ENCODE peak calls at places on chromosome 2, in ten cellular contexts. P is fibroblast of pulmonary artery, O is cerebellum, B is NCI-H1694 treated with DMSO at 0.1 percent for 48 hours, N is astrocyte, W is iPS DF 19.7, D is BJ, S is non-pigmented ciliary epithelial cell, H is neural progenitor cell, E is dermis microvascular lymphatic vessel endothelial cell. V is an unnamed sample.

GRCh38 chr2:222810044-222810443 is 50.8 kb upstream of the ACSL3 start:
- DNase-seq in S (no peak), H (no peak), O (no peak), B (no peak), W (no peak), P (no peak), E (no peak), N (no peak), D (no peak), V (no peak)

GRCh38 chr2:120771556-120772208 is 36.0 kb downstream of the GLI2 start:
- DNase-seq in N (peak), E (no peak), B (no peak), H (no peak), W (no peak), P (peak), O (no peak), S (peak), D (peak), V (peak)

GRCh38 chr2:161228511-161229240 is 68.4 kb downstream of the TANK start:
- DNase-seq in B (no peak), S (no peak), E (no peak), W (no peak), D (no peak), H (no peak), P (no peak), O (no peak), N (peak), V (no peak)

GRCh38 chr2:118845005-118845842 is 2.2 kb downstream of the EN1 start:
- DNase-seq in S (no peak), E (no peak), H (peak), N (no peak), P (no peak), B (no peak), D (no peak), O (no peak), W (no peak), V (no peak)

GRCh38 chr2:239319261-239319661 is 81.6 kb downstream of the HDAC4 start:
- DNase-seq in W (no peak), O (no peak), N (no peak), B (no peak), E (no peak), S (no peak), P (peak), H (no peak), D (no peak), V (no peak)

GRCh38 chr2:220347661-220348060 is 720.2 kb downstream of the SLC4A3 start:
- DNase-seq in O (no peak), N (no peak), E (no peak), B (no peak), H (no peak), S (no peak), P (no peak), D (no peak), W (no peak), V (no peak)

GRCh38 chr2:120491111-120491625 is 145.2 kb downstream of the INHBB start:
- DNase-seq in P (no peak), E (no peak), H (no peak), D (no peak), W (no peak), S (no peak), O (no peak), N (no peak), B (no peak), V (no peak)

GRCh38 chr2:96772903-96773675 is 12.4 kb downstream of the CNNM4 start:
- DNase-seq in S (no peak), N (no peak), P (no peak), W (no peak), B (no peak), D (no peak), E (no peak), H (no peak), O (no peak), V (no peak)

GRCh38 chr2:26535663-26536275 is 57.8 kb upstream of the OTOF start:
- DNase-seq in N (no peak), S (no peak), B (no peak), O (no peak), W (no peak), H (no peak), P (no peak), D (no peak), E (no peak), V (no peak)

GRCh38 chr2:222358876-222359275 is 60.1 kb upstream of the PAX3 start:
- DNase-seq in W (no peak), O (no peak), H (no peak), E (peak), D (no peak), S (no peak), N (peak), B (no peak), P (peak), V (peak)

GRCh38 chr2:232879618-232880494 is 9.8 kb downstream of the SNORC start:
- DNase-seq in W (no peak), B (no peak), S (no peak), P (no peak), N (no peak), H (no peak), O (no peak), D (no peak), E (no peak), V (no peak)

GRCh38 chr2:239246723-239247122 is 154.1 kb downstream of the HDAC4 start:
- DNase-seq in D (no peak), B (no peak), H (no peak), S (no peak), O (no peak), N (no peak), W (no peak), P (no peak), E (no peak), V (no peak)

GRCh38 chr2:11749646-11750349 is 3.4 kb downstream of the LPIN1 start:
- DNase-seq in O (peak), E (no peak), D (no peak), B (no peak), S (no peak), P (no peak), H (no peak), W (no peak), N (no peak), V (no peak)

GRCh38 chr2:173205375-173205774 is 129.7 kb downstream of the MAP3K20 start:
- DNase-seq in H (no peak), O (peak), E (no peak), B (no peak), W (no peak), N (no peak), D (no peak), P (peak), S (no peak), V (no peak)

GRCh38 chr2:99112617-99113016 is 28.9 kb upstream of the C2orf15 start:
- DNase-seq in O (no peak), E (no peak), W (no peak), H (no peak), S (no peak), D (no peak), B (no peak), P (no peak), N (no peak), V (no peak)

GRCh38 chr2:1233280-1233679 is 180.0 kb upstream of the TPO start:
- DNase-seq in S (no peak), B (no peak), D (no peak), O (no peak), W (no peak), E (peak), P (no peak), N (no peak), H (no peak), V (no peak)

GRCh38 chr2:10309286-10309685 is 6.6 kb downstream of the HPCAL1 start:
- DNase-seq in H (no peak), W (no peak), D (no peak), S (no peak), B (no peak), O (no peak), E (no peak), N (no peak), P (no peak), V (no peak)

GRCh38 chr2:50346104-50346503 is 685.8 kb downstream of the NRXN1 start:
- DNase-seq in B (no peak), S (no peak), N (no peak), H (peak), D (no peak), W (no peak), P (no peak), E (no peak), O (no peak), V (no peak)

GRCh38 chr2:166831930-166832329 is 56.4 kb upstream of the XIRP2 start:
- DNase-seq in W (no peak), S (no peak), E (no peak), O (no peak), N (peak), D (no peak), H (no peak), P (peak), B (no peak), V (peak)

GRCh38 chr2:48406096-48406495 is 123.9 kb upstream of the STON1 start:
- DNase-seq in N (no peak), S (no peak), E (no peak), W (no peak), B (no peak), D (no peak), P (no peak), O (no peak), H (no peak), V (no peak)

GRCh38 chr2:8438996-8439395 is 242.9 kb upstream of the ID2 start:
- DNase-seq in D (no peak), S (no peak), H (no peak), B (peak), N (no peak), E (no peak), P (no peak), O (no peak), W (no peak), V (no peak)

GRCh38 chr2:216142540-216142939 is 33.4 kb downstream of the XRCC5 start:
- DNase-seq in S (peak), E (no peak), D (peak), W (no peak), P (peak), N (peak), H (no peak), B (no peak), O (no peak), V (no peak)

GRCh38 chr2:25587361-25587760 is 86.0 kb downstream of the DTNB start:
- DNase-seq in H (no peak), N (peak), O (no peak), E (no peak), D (peak), S (peak), B (no peak), P (peak), W (no peak), V (no peak)

GRCh38 chr2:239520811-239521517 is 120.1 kb upstream of the HDAC4 start:
- DNase-seq in D (no peak), O (no peak), E (no peak), W (no peak), H (no peak), B (no peak), S (no peak), P (no peak), N (no peak), V (no peak)

GRCh38 chr2:144759746-144760145 is 239.8 kb upstream of the ZEB2 start:
- DNase-seq in D (no peak), N (peak), O (no peak), B (no peak), E (no peak), W (no peak), S (no peak), H (no peak), P (no peak), V (no peak)

GRCh38 chr2:216619411-216620393 is 13.5 kb upstream of the IGFBP2 start:
- DNase-seq in O (no peak), B (peak), E (no peak), W (no peak), S (no peak), D (no peak), H (peak), P (peak), N (no peak), V (peak)

GRCh38 chr2:162103443-162104009 is 29.5 kb upstream of the DPP4 start:
- DNase-seq in H (no peak), B (no peak), E (no peak), P (peak), D (no peak), S (no peak), O (no peak), N (no peak), W (no peak), V (no peak)

GRCh38 chr2:196372811-196373664 is 201.7 kb upstream of the STK17B start:
- DNase-seq in P (peak), W (no peak), H (no peak), D (no peak), N (peak), E (peak), B (no peak), S (no peak), O (no peak), V (no peak)

GRCh38 chr2:2717406-2717805 is 386.3 kb upstream of the MYT1L start:
- DNase-seq in P (no peak), D (no peak), H (no peak), E (no peak), B (no peak), W (no peak), S (no peak), O (no peak), N (no peak), V (no peak)

GRCh38 chr2:36993841-36994620 is 27.7 kb upstream of the STRN start:
- DNase-seq in O (no peak), H (no peak), D (no peak), N (no peak), P (peak), B (no peak), E (no peak), W (no peak), S (no peak), V (no peak)

GRCh38 chr2:97745474-97746172 is 32.2 kb downstream of the ZAP70 start:
- DNase-seq in H (no peak), W (no peak), S (no peak), B (no peak), D (no peak), E (no peak), O (no peak), P (no peak), N (no peak), V (no peak)

GRCh38 chr2:1162768-1163584 is 212.3 kb downstream of the SNTG2 start:
- DNase-seq in O (no peak), N (no peak), D (no peak), H (no peak), S (no peak), E (no peak), B (no peak), W (no peak), P (no peak), V (no peak)

GRCh38 chr2:23489471-23490400 is 104.8 kb downstream of the KLHL29 start:
- DNase-seq in P (no peak), W (no peak), D (no peak), B (no peak), O (no peak), S (no peak), H (no peak), N (peak), E (no peak), V (no peak)

GRCh38 chr2:73852020-73852419 is 23.3 kb downstream of the STAMBP start:
- DNase-seq in D (peak), E (no peak), B (no peak), P (peak), H (no peak), S (no peak), W (no peak), N (peak), O (no peak), V (peak)

GRCh38 chr2:232102380-232102779 is 140.9 kb downstream of the DIS3L2 start:
- DNase-seq in P (no peak), E (no peak), D (no peak), S (no peak), H (no peak), W (no peak), B (no peak), N (no peak), O (no peak), V (no peak)

GRCh38 chr2:168445960-168446359 is 10.1 kb upstream of the CERS6 start:
- DNase-seq in H (no peak), S (no peak), O (no peak), N (no peak), E (no peak), B (no peak), W (no peak), D (no peak), P (no peak), V (no peak)

GRCh38 chr2:36653155-36653554 is 43.4 kb upstream of the VIT start:
- DNase-seq in E (no peak), D (no peak), O (no peak), W (no peak), H (no peak), P (no peak), S (no peak), N (no peak), B (no peak), V (no peak)

V was measured in NCI-H226.